ENCODE peak calls at places on chromosomes 16 and 17, in four cellular contexts. M is stomach, P is cardiac muscle cell, G is ascending aorta. X is an unnamed sample.

GRCh38 chr17:66468241-66469087 is 166.1 kb downstream of the PRKCA start:
- DNase-seq in M (no peak), P (no peak), G (no peak), X (no peak)

GRCh38 chr17:17712268-17712924 is 31.1 kb downstream of the RAI1 start:
- DNase-seq in M (no peak), P (no peak), G (no peak), X (no peak)

GRCh38 chr17:34361478-34362061 is 1.5 kb downstream of the CCL1 start:
- DNase-seq in M (peak; percentile 83), P (peak; percentile 92), G (peak; percentile 92), X (peak; percentile 91)

GRCh38 chr16:84925092-84925772 is 86.1 kb downstream of the ZDHHC7 start:
- DNase-seq in M (peak; percentile 72), P (peak; percentile 60), G (no peak), X (no peak)

GRCh38 chr16:17026600-17027242 is 444.0 kb downstream of the XYLT1 start:
- DNase-seq in M (no peak), P (no peak), G (no peak), X (no peak)

GRCh38 chr16:87327798-87328495 is 10.8 kb upstream of the C16orf95 start:
- DNase-seq in M (no peak), P (no peak), G (no peak), X (no peak)

GRCh38 chr16:72569677-72570076 is 397.7 kb upstream of the PMFBP1 start:
- DNase-seq in M (no peak), P (no peak), G (no peak), X (no peak)

GRCh38 chr17:82230627-82231311 is 1.9 kb downstream of the SLC16A3 start:
- DNase-seq in M (peak; percentile 88), P (peak; percentile 88), G (peak; percentile 92), X (peak; percentile 84)

GRCh38 chr17:5584383-5584951 is at the start of gene NLRP1:
- DNase-seq in M (peak; percentile 76), P (peak; percentile 5), G (peak; percentile 96), X (peak; percentile 92)

GRCh38 chr17:60863892-60864673 is 186.4 kb downstream of the BCAS3 start:
- DNase-seq in M (no peak), P (no peak), G (no peak), X (no peak)

GRCh38 chr17:59623151-59623550 is 3.5 kb downstream of the CLTC start:
- DNase-seq in M (no peak), P (no peak), G (no peak), X (no peak)

GRCh38 chr17:59631221-59631720 is 11.6 kb downstream of the CLTC start:
- DNase-seq in M (no peak), P (no peak), G (no peak), X (no peak)

GRCh38 chr17:59626756-59627155 is 7.1 kb downstream of the CLTC start:
- DNase-seq in M (no peak), P (no peak), G (no peak), X (no peak)

GRCh38 chr17:59627770-59628171 is 8.1 kb downstream of the CLTC start:
- DNase-seq in M (no peak), P (no peak), G (no peak), X (no peak)

GRCh38 chr17:59627269-59627668 is 7.6 kb downstream of the CLTC start:
- DNase-seq in M (no peak), P (no peak), G (no peak), X (no peak)
- H3K27ac ChIP-seq in M (peak overlapping the region; percentile 46), P (no peak overlapping the region), G (no peak overlapping the region), X (no peak overlapping the region)

GRCh38 chr16:81649561-81649960 is 129.5 kb upstream of the PLCG2 start:
- DNase-seq in M (no peak), P (no peak), G (no peak), X (no peak)
- H3K27ac ChIP-seq in M (peak overlapping the region; percentile 84), P (no peak overlapping the region), G (no peak overlapping the region), X (no peak overlapping the region)

GRCh38 chr17:7211512-7212277 is 7.9 kb downstream of the DLG4 start:
- DNase-seq in M (no peak), P (no peak), G (no peak), X (no peak)

GRCh38 chr17:7204828-7205461 is 14.7 kb downstream of the DLG4 start:
- DNase-seq in M (peak; percentile 80), P (peak; percentile 96), G (peak; percentile 92), X (peak; percentile 91)

GRCh38 chr17:7207120-7208001 is 12.3 kb downstream of the DLG4 start:
- DNase-seq in M (no peak), P (no peak), G (no peak), X (no peak)

GRCh38 chr17:7208754-7209460 is 10.7 kb downstream of the DLG4 start:
- DNase-seq in M (no peak), P (no peak), G (no peak), X (no peak)

GRCh38 chr17:7208027-7208571 is 11.5 kb downstream of the DLG4 start:
- DNase-seq in M (no peak), P (peak; percentile 71), G (no peak), X (no peak)
- H3K27ac ChIP-seq in M (no peak overlapping the region), P (no peak overlapping the region), G (no peak overlapping the region), X (no peak overlapping the region)

GRCh38 chr17:77312786-77313599 is 172.2 kb downstream of the SEC14L1 start:
- DNase-seq in M (peak; percentile 75), P (no peak), G (peak; percentile 90), X (peak; percentile 94)
- H3K27ac ChIP-seq in M (peak overlapping the region; percentile 64), P (peak overlapping the region; percentile 20), G (peak overlapping the region; percentile 33), X (peak overlapping the region; percentile 11)

GRCh38 chr17:31731119-31731518 is 127.9 kb downstream of the COPRS start:
- DNase-seq in M (no peak), P (no peak), G (peak; percentile 52), X (no peak)
- H3K27ac ChIP-seq in M (no peak overlapping the region), P (no peak overlapping the region), G (peak overlapping the region; percentile 78), X (peak overlapping the region; percentile 54)

GRCh38 chr16:89401641-89402445 is 88.5 kb downstream of the ANKRD11 start:
- DNase-seq in M (no peak), P (no peak), G (no peak), X (no peak)
- H3K27ac ChIP-seq in M (peak overlapping the region; percentile 55), P (no peak overlapping the region), G (no peak overlapping the region), X (no peak overlapping the region)

DNA sequence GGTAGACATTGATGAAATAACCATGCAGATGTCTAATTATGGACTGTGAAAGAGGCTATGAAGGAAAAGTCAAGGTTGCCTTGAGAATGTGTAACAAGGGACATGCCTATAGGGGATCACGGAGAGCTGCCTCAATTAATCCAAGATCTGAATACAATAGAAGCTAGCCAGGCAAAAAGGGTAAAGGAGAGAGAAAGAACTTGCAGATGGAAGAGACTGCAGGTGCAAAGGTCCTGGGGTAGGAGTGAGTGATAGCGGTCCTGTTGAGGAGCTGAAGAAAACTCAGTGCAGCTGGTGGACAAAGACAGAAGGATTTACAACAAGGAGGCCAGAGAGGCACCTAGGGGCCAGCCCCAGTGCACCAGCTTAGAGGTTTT is 15.9 kb upstream of the TNS4 start:
- DNase-seq in M (no peak), P (no peak), G (peak; percentile 24), X (peak; percentile 0)
- H3K27ac ChIP-seq in M (no peak overlapping the region), P (no peak overlapping the region), G (no peak overlapping the region), X (no peak overlapping the region)

DNA sequence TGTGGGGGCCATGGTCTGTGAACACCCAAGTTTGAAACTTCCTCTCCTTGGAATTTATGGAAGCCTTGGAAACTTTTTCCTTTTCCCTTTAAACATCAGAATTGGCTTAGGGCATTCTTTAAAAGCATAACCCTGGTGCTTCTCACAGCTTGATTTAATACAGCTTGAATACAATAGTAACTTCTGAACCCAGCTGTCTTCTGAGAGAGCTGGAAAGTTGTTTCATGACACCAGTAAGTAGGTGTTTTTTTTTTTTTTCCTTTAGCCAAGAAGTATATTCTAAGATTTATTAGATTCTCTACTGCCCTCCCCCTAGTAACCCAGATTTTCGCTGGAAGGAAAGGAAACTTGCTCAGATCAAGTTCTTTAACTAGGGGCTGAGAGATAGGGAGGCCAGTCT is 26.7 kb downstream of the NKD1 start:
- DNase-seq in M (no peak), P (no peak), G (no peak), X (no peak)
- H3K27ac ChIP-seq in M (peak overlapping the region; percentile 79), P (no peak overlapping the region), G (peak overlapping the region; percentile 85), X (peak overlapping the region; percentile 48)

X was measured in coronary artery.